ENCODE peak calls at places on chromosomes 7 and 10, in eight cellular contexts. C, J, E, U, S, F, B and P are unnamed samples.

GRCh38 chr7:73904219-73905136 is 43.5 kb downstream of the TMEM270 start:
- DNase-seq in C (no peak), J (no peak), E (no peak), U (no peak), S (peak; percentile 28), F (no peak), B (no peak), P (no peak)

GRCh38 chr10:127918570-127918969 is 11.7 kb downstream of the PTPRE start:
- DNase-seq in C (no peak), J (no peak), E (no peak), U (no peak), S (no peak), F (no peak), B (no peak), P (no peak)

GRCh38 chr7:85237721-85238120 is 50.9 kb upstream of the SEMA3D start:
- DNase-seq in C (peak; percentile 66), J (no peak), E (no peak), U (no peak), S (peak; percentile 12), F (no peak), B (no peak), P (no peak)

GRCh38 chr7:77368974-77369373 is 47.2 kb downstream of the GSAP start:
- DNase-seq in C (no peak), J (no peak), E (no peak), U (no peak), S (no peak), F (no peak), B (peak; percentile 6), P (no peak)

GRCh38 chr10:8431511-8431910 is 377.0 kb downstream of the GATA3 start:
- DNase-seq in C (no peak), J (no peak), E (no peak), U (no peak), S (no peak), F (no peak), B (no peak), P (no peak)

GRCh38 chr7:12207046-12207445 is 4.0 kb upstream of the TMEM106B start:
- DNase-seq in C (no peak), J (no peak), E (no peak), U (no peak), S (no peak), F (no peak), B (no peak), P (no peak)

GRCh38 chr7:107044347-107045194 is at the start of gene PRKAR2B:
- DNase-seq in C (peak; percentile 24), J (peak; percentile 94), E (peak; percentile 90), U (peak; percentile 96), S (peak; percentile 64), F (peak; percentile 75), B (peak; percentile 91), P (peak; percentile 89)

GRCh38 chr10:109664554-109664953 is 258.8 kb downstream of the XPNPEP1 start:
- DNase-seq in C (no peak), J (no peak), E (no peak), U (no peak), S (no peak), F (no peak), B (no peak), P (no peak)

GRCh38 chr7:20220824-20221547 is 3.8 kb upstream of the MACC1 start:
- DNase-seq in C (peak; percentile 6), J (peak; percentile 39), E (no peak), U (no peak), S (peak; percentile 86), F (no peak), B (no peak), P (no peak)

GRCh38 chr10:11532329-11532728 is 79.1 kb downstream of the USP6NL start:
- DNase-seq in C (no peak), J (no peak), E (no peak), U (peak; percentile 34), S (no peak), F (no peak), B (no peak), P (no peak)

GRCh38 chr10:132833421-132834111 is 47.6 kb upstream of the NKX6-2 start:
- DNase-seq in C (no peak), J (no peak), E (no peak), U (no peak), S (no peak), F (no peak), B (no peak), P (no peak)

GRCh38 chr7:49773082-49773938 is at the start of gene VWC2:
- DNase-seq in C (no peak), J (peak; percentile 9), E (peak; percentile 63), U (peak; percentile 80), S (no peak), F (peak; percentile 10), B (peak; percentile 56), P (peak; percentile 50)

GRCh38 chr7:91556956-91557650 is 292.9 kb downstream of the FZD1 start:
- DNase-seq in C (no peak), J (no peak), E (no peak), U (no peak), S (no peak), F (no peak), B (no peak), P (no peak)

GRCh38 chr10:15365690-15366089 is 5.4 kb downstream of the FAM171A1 start:
- DNase-seq in C (no peak), J (no peak), E (peak; percentile 33), U (no peak), S (no peak), F (no peak), B (no peak), P (no peak)

GRCh38 chr10:133258818-133259602 is 17.7 kb downstream of the ADAM8 start:
- DNase-seq in C (peak; percentile 99), J (peak; percentile 13), E (no peak), U (no peak), S (peak; percentile 99), F (no peak), B (no peak), P (no peak)

GRCh38 chr7:23470290-23471089 is at the start of gene IGF2BP3:
- DNase-seq in C (peak; percentile 93), J (peak; percentile 35), E (peak; percentile 97), U (peak; percentile 97), S (peak; percentile 97), F (peak; percentile 79), B (peak; percentile 88), P (peak; percentile 80)

GRCh38 chr7:128697301-128697905 is 25.3 kb downstream of the GARIN1A start:
- DNase-seq in C (peak; percentile 61), J (no peak), E (peak; percentile 91), U (peak; percentile 88), S (peak; percentile 47), F (peak; percentile 63), B (peak; percentile 73), P (peak; percentile 70)
- TF ChIP-seq CTCF in C (peak; percentile 65), J (no peak), E (peak; percentile 65), U (peak; percentile 67), S (peak; percentile 42), F (peak; percentile 52), B (no peak), P (peak; percentile 16)

GRCh38 chr7:109984726-109985125 is 1106.2 kb upstream of the LRRN3 start:
- DNase-seq in C (peak; percentile 21), J (no peak), E (no peak), U (no peak), S (no peak), F (no peak), B (no peak), P (no peak)
- TF ChIP-seq CTCF in C (no peak), J (no peak), E (no peak), U (no peak), S (no peak), F (no peak), B (no peak), P (no peak)

GRCh38 chr7:30171753-30172447 is 37.1 kb downstream of the MTURN start:
- DNase-seq in C (peak; percentile 77), J (no peak), E (no peak), U (no peak), S (peak; percentile 36), F (no peak), B (no peak), P (no peak)

GRCh38 chr7:30170460-30171197 is 35.8 kb downstream of the MTURN start:
- DNase-seq in C (no peak), J (no peak), E (no peak), U (no peak), S (no peak), F (no peak), B (no peak), P (no peak)

GRCh38 chr7:30175171-30175570 is 40.4 kb downstream of the MTURN start:
- DNase-seq in C (no peak), J (no peak), E (no peak), U (no peak), S (no peak), F (no peak), B (no peak), P (no peak)

GRCh38 chr7:30172451-30172850 is 37.7 kb downstream of the MTURN start:
- DNase-seq in C (peak; percentile 30), J (no peak), E (no peak), U (no peak), S (no peak), F (no peak), B (no peak), P (no peak)

GRCh38 chr7:30173058-30173897 is 38.5 kb downstream of the MTURN start:
- DNase-seq in C (peak; percentile 99), J (no peak), E (no peak), U (peak; percentile 71), S (peak; percentile 96), F (peak; percentile 26), B (no peak), P (no peak)
- TF ChIP-seq CTCF in C (peak; percentile 71), J (no peak), E (peak; percentile 8), U (peak; percentile 42), S (peak; percentile 27), F (no peak), B (no peak), P (no peak)

GRCh38 chr10:123154092-123154942 is at the start of gene BUB3:
- DNase-seq in C (peak; percentile 99), J (peak; percentile 100), E (peak; percentile 99), U (peak; percentile 100), S (peak; percentile 99), F (peak; percentile 88), B (peak; percentile 98), P (peak; percentile 98)
- TF ChIP-seq CTCF in C (no peak), J (no peak), E (no peak), U (no peak), S (no peak), F (peak; percentile 16), B (no peak), P (no peak)

DNA sequence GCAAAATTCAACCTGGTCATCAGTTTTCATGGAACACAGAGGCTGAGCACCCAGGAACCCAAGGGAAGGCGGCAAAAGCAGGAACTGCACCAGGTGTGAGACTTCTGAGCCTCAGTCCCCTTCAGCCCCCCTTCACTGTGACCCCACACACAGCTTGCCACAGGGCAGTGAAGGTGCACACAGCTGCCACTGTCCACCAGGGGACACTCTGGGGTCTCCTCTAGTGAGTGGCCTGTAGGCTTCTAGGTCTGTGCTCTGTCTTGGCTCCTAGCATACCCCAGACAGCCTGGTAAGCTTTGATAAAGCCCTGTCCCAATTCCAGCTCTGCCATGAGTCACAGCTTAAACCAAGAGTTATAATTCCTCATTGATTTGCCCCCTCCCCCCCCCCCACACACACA is 12.1 kb downstream of the KCNH2 start:
- DNase-seq in C (no peak), J (no peak), E (peak; percentile 63), U (peak; percentile 86), S (no peak), F (no peak), B (no peak), P (no peak)
- TF ChIP-seq CTCF in C (peak; percentile 55), J (peak; percentile 18), E (peak; percentile 50), U (peak; percentile 72), S (no peak), F (peak; percentile 47), B (no peak), P (no peak)